ENCODE peak calls at places on chromosomes 13 and 19, in four cellular contexts. R, P, F and U are unnamed samples.
A peak's percentile ranks its signal among the peaks of the same experiment; 100 is the strongest.

GRCh38 chr19:3556978-3557460 is 367 bp downstream of the MFSD12 start:
- DNase-seq in R (peak; percentile 51), P (peak; percentile 63), F (peak; percentile 74), U (peak; percentile 72)

GRCh38 chr19:38031423-38031770 is 124.4 kb downstream of the SIPA1L3 start:
- DNase-seq in R (no peak), P (no peak), F (no peak), U (no peak)

GRCh38 chr13:24742986-24743385 is 21.0 kb upstream of the RNF17 start:
- DNase-seq in R (no peak), P (no peak), F (no peak), U (no peak)

GRCh38 chr19:10998045-10998533 is 37.3 kb downstream of the SMARCA4 start:
- DNase-seq in R (no peak), P (no peak), F (no peak), U (peak; percentile 62)

GRCh38 chr13:94886191-94886590 is 173.8 kb upstream of the SOX21 start:
- DNase-seq in R (no peak), P (no peak), F (no peak), U (no peak)

GRCh38 chr13:97385146-97385545 is 48.8 kb upstream of the RAP2A start:
- DNase-seq in R (no peak), P (no peak), F (no peak), U (no peak)

GRCh38 chr13:47556703-47557102 is 444.4 kb downstream of the SUCLA2 start:
- DNase-seq in R (no peak), P (no peak), F (no peak), U (no peak)

GRCh38 chr13:96346846-96347367 is 257.0 kb downstream of the HS6ST3 start:
- DNase-seq in R (no peak), P (no peak), F (no peak), U (no peak)

GRCh38 chr19:41195675-41196497 is 2.9 kb downstream of the CYP2S1 start:
- DNase-seq in R (no peak), P (peak; percentile 57), F (no peak), U (no peak)

GRCh38 chr13:100989424-100989823 is 314.8 kb upstream of the TMTC4 start:
- DNase-seq in R (no peak), P (no peak), F (no peak), U (no peak)

GRCh38 chr19:406999-407491 is 1.9 kb downstream of the C2CD4C start:
- DNase-seq in R (no peak), P (no peak), F (peak; percentile 50), U (no peak)

GRCh38 chr13:20105161-20105689 is 55.6 kb downstream of the GJA3 start:
- DNase-seq in R (no peak), P (no peak), F (no peak), U (no peak)

GRCh38 chr13:43200736-43201135 is 177.3 kb downstream of the DNAJC15 start:
- DNase-seq in R (no peak), P (no peak), F (no peak), U (no peak)

GRCh38 chr19:12997967-12998940 is 3.0 kb downstream of the NFIX start:
- DNase-seq in R (no peak), P (no peak), F (no peak), U (peak; percentile 50)

GRCh38 chr13:106650690-106651205 is 82.8 kb upstream of the ARGLU1 start:
- DNase-seq in R (no peak), P (no peak), F (no peak), U (no peak)

GRCh38 chr19:290539-291521 is at the start of gene PLPP2:
- DNase-seq in R (peak; percentile 96), P (peak; percentile 78), F (peak; percentile 97), U (no peak)

GRCh38 chr19:32316034-32316433 is 29.4 kb upstream of the ZNF507 start:
- DNase-seq in R (peak; percentile 74), P (no peak), F (peak; percentile 80), U (no peak)

GRCh38 chr19:41013359-41013758 is 22.3 kb downstream of the CYP2B6 start:
- DNase-seq in R (no peak), P (no peak), F (peak; percentile 2), U (no peak)

GRCh38 chr19:5434970-5435641 is 20.1 kb upstream of the ZNRF4 start:
- DNase-seq in R (no peak), P (peak; percentile 78), F (no peak), U (no peak)

GRCh38 chr19:3366104-3366760 is at the start of gene NFIC:
- DNase-seq in R (peak; percentile 77), P (peak; percentile 69), F (peak; percentile 74), U (peak; percentile 86)

GRCh38 chr19:40908981-40909380 is 26.9 kb upstream of the CYP2A7 start:
- DNase-seq in R (peak; percentile 56), P (no peak), F (no peak), U (no peak)

GRCh38 chr13:49214917-49215376 is 5.2 kb upstream of the MLNR start:
- DNase-seq in R (peak; percentile 72), P (no peak), F (peak; percentile 78), U (no peak)

GRCh38 chr13:80082396-80083096 is 258.4 kb downstream of the SPRY2 start:
- DNase-seq in R (no peak), P (peak; percentile 60), F (no peak), U (no peak)

GRCh38 chr13:107157272-107157671 is 589.3 kb upstream of the ARGLU1 start:
- DNase-seq in R (no peak), P (no peak), F (no peak), U (no peak)

GRCh38 chr13:74061939-74062595 is 72.1 kb downstream of the KLF12 start:
- DNase-seq in R (no peak), P (no peak), F (no peak), U (no peak)

GRCh38 chr13:75132800-75133695 is 348.9 kb downstream of the TBC1D4 start:
- DNase-seq in R (no peak), P (peak; percentile 54), F (no peak), U (no peak)

GRCh38 chr19:54549224-54549623 is 24.4 kb upstream of the LILRA2 start:
- DNase-seq in R (no peak), P (no peak), F (no peak), U (no peak)

GRCh38 chr13:42720116-42720857 is 61.1 kb upstream of the FAM216B start:
- DNase-seq in R (no peak), P (peak; percentile 94), F (no peak), U (peak; percentile 40)

GRCh38 chr13:32233062-32233461 is 82.1 kb downstream of the ZAR1L start:
- DNase-seq in R (no peak), P (no peak), F (no peak), U (no peak)

GRCh38 chr13:83881917-83882625 is at the start of gene SLITRK1:
- DNase-seq in R (peak; percentile 96), P (peak; percentile 56), F (peak; percentile 97), U (peak; percentile 22)

GRCh38 chr19:38559428-38560401 is 58.0 kb downstream of the MAP4K1 start:
- DNase-seq in R (no peak), P (peak; percentile 99), F (no peak), U (no peak)

GRCh38 chr13:45721203-45721731 is 19.1 kb downstream of the CBY2 start:
- DNase-seq in R (no peak), P (no peak), F (no peak), U (no peak)
- H3K27ac ChIP-seq in R (no peak overlapping the region), P (no peak overlapping the region), F (no peak overlapping the region), U (no peak overlapping the region)

GRCh38 chr19:19538767-19539166 is 702 bp downstream of the CILP2 start:
- DNase-seq in R (peak; percentile 40), P (no peak), F (peak; percentile 64), U (no peak)
- H3K27ac ChIP-seq in R (no peak overlapping the region), P (no peak overlapping the region), F (no peak overlapping the region), U (no peak overlapping the region)

DNA sequence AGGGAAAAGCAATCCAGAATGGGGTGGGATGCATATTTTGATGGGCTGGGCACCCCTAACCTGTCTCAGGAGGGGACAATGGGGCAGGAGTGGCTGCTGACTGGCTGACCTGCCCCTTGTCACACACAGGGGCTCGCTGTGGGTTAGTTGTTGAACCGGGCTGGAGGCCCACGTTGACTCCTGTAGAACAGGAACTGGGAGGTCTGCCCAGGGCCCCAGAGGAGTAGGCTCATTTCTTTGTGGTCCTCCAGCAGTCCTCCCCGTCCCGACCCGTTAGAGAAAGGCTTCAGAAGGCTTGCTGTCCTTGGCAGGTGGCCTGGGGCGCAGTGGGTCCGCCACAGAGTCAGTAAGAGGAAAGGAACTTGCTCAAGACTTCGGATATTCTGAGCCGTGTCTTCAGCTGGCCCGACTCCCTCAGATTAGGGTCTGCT is 70.1 kb downstream of the COL4A1 start:
- DNase-seq in R (no peak), P (no peak), F (no peak), U (peak; percentile 86)
- H3K27ac ChIP-seq in R (no peak overlapping the region), P (no peak overlapping the region), F (no peak overlapping the region), U (peak overlapping the region; percentile 78)

DNA sequence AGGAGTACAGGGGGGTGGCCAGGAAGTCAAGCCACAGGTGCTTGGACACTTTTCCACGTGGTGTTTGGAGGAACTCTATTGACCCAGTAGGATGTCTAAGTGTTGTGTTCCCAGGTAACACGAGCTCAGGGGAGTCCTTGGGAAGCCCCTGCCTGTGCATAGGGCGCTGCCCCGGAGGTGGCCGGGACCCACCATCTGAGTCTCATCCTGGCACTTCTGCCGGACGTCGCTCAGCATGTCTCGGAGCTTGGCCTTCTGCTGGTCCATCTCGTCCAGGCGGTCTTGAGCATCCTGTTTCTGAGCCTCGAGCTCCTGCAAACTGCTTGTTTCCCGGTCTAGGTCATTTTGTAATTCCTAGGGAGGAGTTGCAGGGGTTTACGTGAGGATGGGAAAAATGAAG is 67.4 kb downstream of the EPS15L1 start:
- DNase-seq in R (no peak), P (no peak), F (no peak), U (no peak)
- H3K27ac ChIP-seq in R (no peak overlapping the region), P (no peak overlapping the region), F (no peak overlapping the region), U (no peak overlapping the region)

DNA sequence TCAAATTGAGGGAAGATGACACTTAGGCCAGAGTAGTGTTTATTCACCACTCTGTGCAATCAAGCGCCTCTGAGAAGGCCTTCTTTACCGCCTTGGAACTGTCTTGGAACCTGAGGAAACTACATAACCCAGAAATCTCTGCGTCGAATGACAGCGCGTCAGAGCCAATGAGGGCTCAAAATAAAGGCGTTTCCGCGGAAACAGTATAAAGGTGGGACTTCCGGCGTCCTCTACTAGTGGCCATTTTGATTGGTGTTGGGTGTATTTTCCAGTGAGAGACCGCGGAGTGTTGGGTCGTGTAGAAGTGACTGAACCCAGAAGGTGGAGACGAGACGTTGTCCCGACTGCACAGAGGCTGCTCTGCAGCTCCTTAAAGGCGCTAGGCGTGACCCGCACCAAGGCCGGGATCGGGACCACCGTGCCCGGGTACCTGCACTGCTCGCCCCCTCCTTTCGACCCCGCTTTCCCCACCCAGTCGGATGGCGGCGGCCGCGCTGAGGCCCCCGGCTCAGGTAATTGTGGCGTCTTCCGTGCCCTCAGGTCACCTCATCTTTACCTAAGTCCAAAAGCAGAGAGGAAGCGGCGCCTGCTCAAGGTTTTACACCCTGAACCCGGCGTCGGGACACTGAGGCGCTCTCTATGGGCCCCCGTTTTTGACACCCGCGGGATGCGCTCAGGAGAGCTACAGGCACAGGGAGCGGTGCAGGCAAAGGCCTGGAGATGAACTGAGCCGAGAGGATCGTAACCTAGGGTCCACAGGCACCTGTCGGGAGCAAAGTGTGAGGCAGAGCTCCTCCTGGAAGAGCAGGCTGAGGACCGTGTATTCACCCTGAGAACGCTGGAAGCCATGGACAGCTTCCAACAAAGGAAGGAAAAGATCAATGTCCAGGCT is at the start of gene ZNF776:
- DNase-seq in R (peak; percentile 98), P (peak; percentile 90), F (peak; percentile 93), U (peak; percentile 87)
- H3K27ac ChIP-seq in R (no peak within 1 kb of the TSS), P (peak within 1 kb of the TSS; percentile 58), F (peak within 1 kb of the TSS; percentile 38), U (peak within 1 kb of the TSS; percentile 55)